ENCODE peak calls at places on chromosomes 1 and 21, in seven cellular contexts. B, A, C, L, N, E and K are unnamed samples.

GRCh38 chr1:41629571-41629970 is 145.1 kb upstream of the EDN2 start:
- DNase-seq in B (no peak), A (no peak), C (no peak), L (no peak), N (no peak), E (no peak), K (no peak)

GRCh38 chr1:214078950-214079349 is 91.2 kb downstream of the PROX1 start:
- DNase-seq in B (no peak), A (no peak), C (no peak), L (no peak), N (no peak), E (no peak), K (no peak)

GRCh38 chr1:74686941-74687340 is 13.3 kb upstream of the ERICH3 start:
- DNase-seq in B (no peak), A (no peak), C (no peak), L (no peak), N (no peak), E (no peak), K (no peak)

GRCh38 chr1:92478393-92478792 is 8.3 kb downstream of the GFI1 start:
- DNase-seq in B (no peak), A (no peak), C (no peak), L (no peak), N (no peak), E (no peak), K (no peak)

GRCh38 chr1:84382127-84382526 is 16.2 kb upstream of the DNASE2B start:
- DNase-seq in B (no peak), A (no peak), C (no peak), L (no peak), N (no peak), E (no peak), K (no peak)

GRCh38 chr1:54922921-54923421 is 36.0 kb upstream of the DHCR24 start:
- DNase-seq in B (no peak), A (peak), C (no peak), L (no peak), N (no peak), E (no peak), K (no peak)

GRCh38 chr1:150237746-150238145 is 1.8 kb upstream of the ANP32E start:
- DNase-seq in B (no peak), A (no peak), C (no peak), L (no peak), N (no peak), E (no peak), K (no peak)

GRCh38 chr21:44087426-44088400 is 19.5 kb upstream of the PWP2 start:
- DNase-seq in B (no peak), A (no peak), C (no peak), L (peak), N (no peak), E (no peak), K (no peak)

GRCh38 chr1:54559111-54559548 is 11.1 kb downstream of the ACOT11 start:
- DNase-seq in B (no peak), A (no peak), C (no peak), L (no peak), N (no peak), E (no peak), K (no peak)

GRCh38 chr21:37868896-37869295 is 47.4 kb downstream of the KCNJ6 start:
- DNase-seq in B (no peak), A (no peak), C (no peak), L (no peak), N (no peak), E (no peak), K (no peak)

DNA sequence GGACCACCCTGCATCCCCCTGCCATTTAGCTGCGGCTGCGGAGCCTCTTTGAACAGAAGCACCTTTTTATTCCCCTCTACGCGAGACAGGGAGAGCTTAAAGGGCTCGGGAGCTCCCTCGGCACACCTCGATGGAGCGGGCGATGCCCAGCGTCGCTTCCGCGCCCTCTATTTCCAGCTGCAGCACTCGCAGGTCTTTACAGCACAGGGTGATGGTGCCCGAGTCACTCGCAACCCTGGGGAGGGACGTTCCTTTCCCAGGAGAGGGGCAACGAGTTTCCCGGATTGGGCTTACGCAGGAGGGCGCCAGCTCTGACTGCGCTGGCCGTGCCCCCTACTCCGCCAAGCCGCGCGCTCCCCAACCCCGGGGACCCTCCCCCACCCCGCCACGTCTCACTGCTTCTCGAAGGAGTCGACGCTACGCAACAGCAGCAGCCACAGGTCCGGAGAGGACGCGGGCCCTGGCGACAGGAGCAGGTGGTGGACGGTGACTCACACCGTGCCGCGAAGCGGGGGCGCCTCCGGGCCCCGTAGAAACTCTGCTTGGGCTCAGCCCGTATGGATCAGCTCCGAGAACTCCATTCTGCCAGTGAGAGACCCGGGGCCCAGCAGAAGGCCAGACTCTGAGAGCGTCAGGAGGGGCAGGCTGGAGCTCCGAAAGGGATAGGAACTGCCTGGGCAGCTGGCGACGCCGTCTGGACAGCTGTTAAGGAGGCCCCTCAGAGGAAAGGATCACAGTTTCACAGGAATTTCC is 5.8 kb upstream of the FAM167B start:
- DNase-seq in B (peak), A (peak), C (no peak), L (peak), N (peak), E (no peak), K (peak)
- TF ChIP-seq CTCF in B (no peak), A (no peak), C (no peak), L (no peak), N (no peak), E (no peak), K (no peak)

DNA sequence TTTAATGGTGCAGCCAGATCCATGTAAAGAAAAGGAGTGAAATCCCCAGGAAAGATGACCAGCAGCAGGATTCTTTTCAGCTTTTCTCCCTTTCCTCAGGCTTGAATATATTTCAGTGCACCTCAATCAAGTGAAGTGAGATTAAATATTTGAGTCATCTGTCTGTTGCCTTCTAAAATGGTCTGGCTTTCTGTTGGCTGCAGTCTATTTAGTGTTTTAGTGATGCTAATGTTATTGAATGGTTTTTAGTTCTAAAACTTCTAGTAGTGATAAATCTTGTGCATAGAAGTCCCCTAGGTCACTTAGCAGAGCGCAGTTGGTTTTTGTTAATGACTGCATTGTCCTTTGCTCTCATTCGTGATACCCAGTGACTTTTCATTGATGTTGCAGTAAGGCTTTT is 53.5 kb downstream of the ITSN1 start:
- DNase-seq in B (no peak), A (no peak), C (no peak), L (no peak), N (no peak), E (no peak), K (no peak)
- TF ChIP-seq CTCF in B (no peak), A (no peak), C (no peak), L (no peak), N (no peak), E (no peak), K (no peak)

DNA sequence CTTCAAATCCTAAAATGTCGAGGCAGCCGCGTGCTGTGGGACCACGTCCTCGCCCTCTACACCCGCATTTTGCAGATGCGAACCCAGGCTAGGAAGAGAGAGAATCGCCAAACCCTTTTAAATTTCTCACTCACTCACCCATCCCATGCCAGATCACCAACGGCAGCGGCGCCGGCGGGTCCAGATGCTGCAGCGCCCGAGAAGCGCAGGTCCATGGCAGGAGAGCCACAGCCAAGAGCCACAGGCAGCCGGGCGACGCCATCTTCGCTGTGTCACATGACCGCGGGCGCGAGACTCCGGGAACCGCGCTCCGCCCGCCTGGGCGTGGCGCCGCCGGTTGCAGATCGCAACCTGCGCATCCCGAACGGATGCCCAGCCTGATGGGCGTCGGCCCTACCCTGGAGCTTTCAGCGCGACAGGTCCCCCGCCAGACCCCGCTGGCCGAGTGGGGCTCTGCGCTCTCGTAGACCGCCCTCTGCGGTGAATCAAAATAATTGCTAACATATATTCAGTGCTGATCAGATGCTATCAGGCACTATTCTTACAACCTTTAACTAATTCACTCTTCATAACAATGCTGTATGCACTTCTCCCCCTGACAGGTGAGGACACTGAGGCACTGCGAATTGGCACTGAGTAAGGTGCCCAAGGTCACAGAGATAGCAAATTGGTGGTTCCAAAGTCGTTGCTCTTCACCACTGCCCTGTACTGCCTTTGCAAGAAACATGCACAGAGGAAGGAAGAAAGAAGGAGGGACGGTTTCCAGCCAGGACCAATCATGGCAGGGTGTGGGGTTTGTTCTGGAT is at the start of gene PPT1:
- DNase-seq in B (peak), A (peak), C (peak), L (peak), N (peak), E (peak), K (peak)
- TF ChIP-seq CTCF in B (no peak), A (peak), C (peak), L (no peak), N (peak), E (peak), K (peak)

DNA sequence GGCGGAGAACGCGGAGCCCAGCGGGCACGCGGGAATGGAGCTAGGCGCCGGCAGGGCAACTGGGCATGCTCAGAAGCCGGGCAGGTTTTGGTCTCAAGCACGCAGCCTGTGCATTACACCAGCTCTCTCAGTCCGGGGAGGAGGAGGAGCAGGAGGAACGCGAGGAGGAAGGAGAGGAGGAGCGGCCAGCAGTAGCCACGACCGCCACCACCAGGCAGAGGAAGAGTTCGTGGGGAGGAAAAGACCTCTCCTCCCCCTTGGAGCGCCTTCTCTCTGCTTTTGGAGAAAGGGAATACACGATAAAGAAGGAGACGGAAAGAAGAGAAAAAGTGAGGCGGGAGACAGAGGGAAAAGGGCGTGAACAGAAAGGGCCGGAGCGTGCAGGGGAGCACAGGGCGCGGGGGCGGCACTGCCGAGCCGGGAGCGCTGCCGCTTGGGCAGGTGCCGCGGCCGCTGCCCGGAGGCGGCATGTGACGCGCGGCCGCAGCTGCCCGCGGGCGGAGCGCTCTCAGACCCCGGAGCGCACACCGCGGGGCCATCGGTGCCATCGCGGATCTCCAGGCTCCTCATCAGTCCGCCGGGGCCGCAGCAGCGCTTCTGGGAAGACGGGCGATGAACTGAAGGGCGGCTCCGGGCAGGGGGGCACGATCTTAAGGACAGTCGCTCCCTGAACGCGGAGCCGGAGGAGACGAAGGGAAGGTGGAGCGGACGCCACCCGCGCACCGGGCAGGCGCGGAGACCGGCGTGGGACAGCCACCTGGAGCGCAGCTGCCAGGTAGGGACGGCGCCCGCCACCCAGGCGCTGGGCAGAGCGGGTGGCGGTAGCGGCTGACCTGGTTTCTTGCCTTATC is at the start of gene CHRM3:
- DNase-seq in B (peak), A (peak), C (no peak), L (peak), N (peak), E (no peak), K (peak)
- TF ChIP-seq CTCF in B (no peak), A (no peak), C (no peak), L (no peak), N (peak), E (no peak), K (no peak)

GRCh38 chr1:100538935-100539835 is 1.2 kb downstream of the GPR88 start:
- DNase-seq in B (peak), A (no peak), C (no peak), L (no peak), N (peak), E (no peak), K (no peak)
- TF ChIP-seq CTCF in B (no peak), A (peak), C (no peak), L (no peak), N (peak), E (peak), K (no peak)

GRCh38 chr1:24021403-24022266 is 41.5 kb upstream of the SRSF10 start:
- DNase-seq in B (no peak), A (peak), C (peak), L (no peak), N (no peak), E (no peak), K (no peak)
- TF ChIP-seq CTCF in B (no peak), A (no peak), C (no peak), L (no peak), N (no peak), E (no peak), K (no peak)

GRCh38 chr1:182588460-182589396 is at the start of gene RNASEL:
- DNase-seq in B (peak), A (peak), C (peak), L (peak), N (peak), E (peak), K (peak)

GRCh38 chr1:182586380-182586779 is 2.7 kb downstream of the RNASEL start:
- DNase-seq in B (no peak), A (no peak), C (no peak), L (peak), N (no peak), E (no peak), K (no peak)

GRCh38 chr1:182587666-182588438 is 1.2 kb downstream of the RNASEL start:
- DNase-seq in B (no peak), A (no peak), C (no peak), L (no peak), N (no peak), E (no peak), K (no peak)

GRCh38 chr1:182587087-182587486 is 2.0 kb downstream of the RNASEL start:
- DNase-seq in B (no peak), A (no peak), C (no peak), L (no peak), N (no peak), E (no peak), K (no peak)

DNA sequence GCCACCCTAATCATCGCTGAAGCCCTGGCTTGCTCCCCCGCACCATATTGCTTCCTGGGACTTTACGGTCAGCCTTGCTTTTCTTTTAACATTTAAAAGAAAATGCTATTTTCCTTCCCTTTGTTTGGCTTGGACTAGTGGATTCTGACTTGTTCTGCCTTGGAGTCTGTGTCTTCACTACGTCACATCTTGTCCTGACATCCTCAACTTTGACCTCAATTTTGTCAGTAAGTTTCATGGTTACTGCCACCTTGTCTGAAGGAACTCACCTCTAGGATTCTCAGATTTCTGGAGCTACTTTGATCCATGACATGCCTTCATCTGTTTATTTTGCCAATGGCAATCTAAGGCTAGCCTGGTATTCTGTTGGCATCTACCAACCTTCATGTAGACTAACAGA is 4.3 kb downstream of the RNASEL start:
- DNase-seq in B (no peak), A (no peak), C (no peak), L (no peak), N (no peak), E (no peak), K (no peak)
- TF ChIP-seq CTCF in B (no peak), A (no peak), C (no peak), L (no peak), N (no peak), E (no peak), K (no peak)